ENCODE peak calls at places on chromosome 11, in nine cellular contexts. One of them, this sample, is unnamed. For H3K4me1 and H3K36me3, the result is how much of the 10 kb centered on the place peaks cover.

GRCh38 chr11:103730151-103730940 is 306.1 kb upstream of the DDI1 start:
- ATAC-seq in CD8-positive, alpha-beta T cell: no peak
- ATAC-seq in RWPE2: no peak
- ATAC-seq in psoas muscle: no peak
- ATAC-seq in aorta: no peak
- ATAC-seq in lung: no peak
- ATAC-seq in GM12878: no peak
- ATAC-seq in pancreas: no peak
- ATAC-seq in body of pancreas: no peak
- ATAC-seq in this sample: no peak

GRCh38 chr11:122099345-122100045 is 16.5 kb downstream of the BLID start:
- ATAC-seq in CD8-positive, alpha-beta T cell: no peak
- ATAC-seq in RWPE2: peak
- ATAC-seq in psoas muscle: no peak
- ATAC-seq in aorta: no peak
- ATAC-seq in lung: no peak
- ATAC-seq in GM12878: no peak
- ATAC-seq in pancreas: peak
- ATAC-seq in body of pancreas: no peak
- ATAC-seq in this sample: no peak

GRCh38 chr11:35013514-35014191 is 97.2 kb downstream of the PDHX start:
- ATAC-seq in CD8-positive, alpha-beta T cell: peak
- ATAC-seq in RWPE2: no peak
- ATAC-seq in psoas muscle: no peak
- ATAC-seq in aorta: no peak
- ATAC-seq in lung: no peak
- ATAC-seq in GM12878: peak
- ATAC-seq in pancreas: no peak
- ATAC-seq in body of pancreas: no peak
- ATAC-seq in this sample: no peak

GRCh38 chr11:17014321-17014773 is at the start of gene PLEKHA7:
- ATAC-seq in CD8-positive, alpha-beta T cell: peak
- ATAC-seq in RWPE2: no peak
- ATAC-seq in psoas muscle: no peak
- ATAC-seq in aorta: no peak
- ATAC-seq in lung: peak
- ATAC-seq in GM12878: no peak
- ATAC-seq in pancreas: peak
- ATAC-seq in body of pancreas: peak
- ATAC-seq in this sample: no peak

GRCh38 chr11:132925825-132926469 is 606.4 kb downstream of the OPCML start:
- ATAC-seq in CD8-positive, alpha-beta T cell: no peak
- ATAC-seq in RWPE2: no peak
- ATAC-seq in psoas muscle: no peak
- ATAC-seq in aorta: no peak
- ATAC-seq in lung: no peak
- ATAC-seq in GM12878: no peak
- ATAC-seq in pancreas: no peak
- ATAC-seq in body of pancreas: no peak
- ATAC-seq in this sample: no peak

GRCh38 chr11:64204080-64204440 is 2.5 kb upstream of the FERMT3 start:
- ATAC-seq in CD8-positive, alpha-beta T cell: no peak
- ATAC-seq in RWPE2: no peak
- ATAC-seq in psoas muscle: no peak
- ATAC-seq in aorta: no peak
- ATAC-seq in lung: no peak
- ATAC-seq in GM12878: no peak
- ATAC-seq in pancreas: no peak
- ATAC-seq in body of pancreas: no peak
- ATAC-seq in this sample: no peak

GRCh38 chr11:108559340-108559739 is 34.2 kb downstream of the EXPH5 start:
- ATAC-seq in CD8-positive, alpha-beta T cell: peak
- ATAC-seq in RWPE2: peak
- ATAC-seq in psoas muscle: no peak
- ATAC-seq in aorta: no peak
- ATAC-seq in lung: no peak
- ATAC-seq in GM12878: peak
- ATAC-seq in pancreas: no peak
- ATAC-seq in body of pancreas: no peak
- ATAC-seq in this sample: no peak

GRCh38 chr11:11329062-11329806 is 23.8 kb downstream of the CSNK2A3 start:
- ATAC-seq in CD8-positive, alpha-beta T cell: no peak
- ATAC-seq in RWPE2: no peak
- ATAC-seq in psoas muscle: no peak
- ATAC-seq in aorta: no peak
- ATAC-seq in lung: no peak
- ATAC-seq in GM12878: no peak
- ATAC-seq in pancreas: no peak
- ATAC-seq in body of pancreas: no peak
- ATAC-seq in this sample: no peak

GRCh38 chr11:1041936-1042608 is 5.6 kb upstream of the MUC6 start:
- ATAC-seq in CD8-positive, alpha-beta T cell: no peak
- ATAC-seq in RWPE2: no peak
- ATAC-seq in psoas muscle: no peak
- ATAC-seq in aorta: no peak
- ATAC-seq in lung: no peak
- ATAC-seq in GM12878: no peak
- ATAC-seq in pancreas: peak
- ATAC-seq in body of pancreas: peak
- ATAC-seq in this sample: no peak

GRCh38 chr11:68912254-68912653 is 8.6 kb downstream of the IGHMBP2 start:
- ATAC-seq in CD8-positive, alpha-beta T cell: no peak
- ATAC-seq in RWPE2: no peak
- ATAC-seq in psoas muscle: no peak
- ATAC-seq in aorta: no peak
- ATAC-seq in lung: no peak
- ATAC-seq in GM12878: no peak
- ATAC-seq in pancreas: no peak
- ATAC-seq in body of pancreas: no peak
- ATAC-seq in this sample: no peak

GRCh38 chr11:67544591-67545242 is 21.5 kb upstream of the CABP2 start:
- ATAC-seq in CD8-positive, alpha-beta T cell: no peak
- ATAC-seq in RWPE2: peak
- ATAC-seq in psoas muscle: no peak
- ATAC-seq in aorta: no peak
- ATAC-seq in lung: no peak
- ATAC-seq in GM12878: no peak
- ATAC-seq in pancreas: peak
- ATAC-seq in body of pancreas: peak
- ATAC-seq in this sample: no peak

GRCh38 chr11:74949748-74950127 is 672 bp downstream of the SPCS2 start:
- ATAC-seq in CD8-positive, alpha-beta T cell: no peak
- ATAC-seq in RWPE2: no peak
- ATAC-seq in psoas muscle: no peak
- ATAC-seq in aorta: no peak
- ATAC-seq in lung: no peak
- ATAC-seq in GM12878: no peak
- ATAC-seq in pancreas: peak
- ATAC-seq in body of pancreas: no peak
- ATAC-seq in this sample: no peak

GRCh38 chr11:74952752-74953151 is 3.7 kb downstream of the SPCS2 start:
- ATAC-seq in CD8-positive, alpha-beta T cell: no peak
- ATAC-seq in RWPE2: no peak
- ATAC-seq in psoas muscle: no peak
- ATAC-seq in aorta: no peak
- ATAC-seq in lung: no peak
- ATAC-seq in GM12878: no peak
- ATAC-seq in pancreas: no peak
- ATAC-seq in body of pancreas: no peak
- ATAC-seq in this sample: no peak

GRCh38 chr11:74950374-74950969 is 1.4 kb downstream of the SPCS2 start:
- ATAC-seq in CD8-positive, alpha-beta T cell: no peak
- ATAC-seq in RWPE2: no peak
- ATAC-seq in psoas muscle: no peak
- ATAC-seq in aorta: no peak
- ATAC-seq in lung: no peak
- ATAC-seq in GM12878: peak
- ATAC-seq in pancreas: no peak
- ATAC-seq in body of pancreas: no peak
- ATAC-seq in this sample: no peak

GRCh38 chr11:74948898-74949747 is at the start of the genes SPCS2 and XRRA1:
- ATAC-seq in CD8-positive, alpha-beta T cell: peak
- ATAC-seq in RWPE2: peak
- ATAC-seq in psoas muscle: peak
- ATAC-seq in aorta: peak
- ATAC-seq in lung: peak
- ATAC-seq in GM12878: peak
- ATAC-seq in pancreas: peak
- ATAC-seq in body of pancreas: peak
- ATAC-seq in this sample: peak

DNA sequence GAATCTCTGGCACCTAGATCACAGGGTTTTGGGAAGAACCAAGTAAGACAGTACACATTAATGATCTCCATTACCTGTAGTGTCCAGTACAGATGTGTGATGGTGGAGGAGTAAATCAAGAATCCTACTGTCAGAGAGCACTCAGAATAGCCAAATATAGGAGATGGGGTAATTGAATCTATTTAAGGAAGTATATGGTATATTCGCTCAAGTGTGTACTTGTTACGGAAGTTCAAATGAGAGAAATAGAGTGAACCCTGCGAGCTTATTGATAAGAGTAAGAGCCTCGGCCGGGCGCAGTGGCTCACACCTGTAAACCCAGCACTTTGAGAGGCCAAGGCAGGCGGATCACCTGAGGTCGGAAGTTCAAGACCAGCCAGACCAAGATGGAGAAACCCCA is 2.2 kb downstream of the SPCS2 start:
- ATAC-seq in CD8-positive, alpha-beta T cell: no peak
- ATAC-seq in RWPE2: no peak
- ATAC-seq in psoas muscle: no peak
- ATAC-seq in aorta: no peak
- ATAC-seq in lung: no peak
- ATAC-seq in GM12878: peak
- ATAC-seq in pancreas: no peak
- ATAC-seq in body of pancreas: no peak
- ATAC-seq in this sample: no peak
- H3K4me1 ChIP-seq in CD8-positive, alpha-beta T cell: under half
- H3K4me1 ChIP-seq in RWPE2: under half
- H3K4me1 ChIP-seq in psoas muscle: under half
- H3K4me1 ChIP-seq in aorta: under half
- H3K4me1 ChIP-seq in lung: under half
- H3K4me1 ChIP-seq in GM12878: under half
- H3K4me1 ChIP-seq in pancreas: under half
- H3K4me1 ChIP-seq in body of pancreas: half or more
- H3K4me1 ChIP-seq in this sample: under half

GRCh38 chr11:61837411-61838005 is 9.4 kb downstream of the FADS2 start:
- ATAC-seq in CD8-positive, alpha-beta T cell: no peak
- ATAC-seq in RWPE2: no peak
- ATAC-seq in psoas muscle: no peak
- ATAC-seq in aorta: no peak
- ATAC-seq in lung: no peak
- ATAC-seq in GM12878: no peak
- ATAC-seq in pancreas: no peak
- ATAC-seq in body of pancreas: no peak
- ATAC-seq in this sample: no peak

GRCh38 chr11:61840371-61840770 is 12.3 kb downstream of the FADS2 start:
- ATAC-seq in CD8-positive, alpha-beta T cell: no peak
- ATAC-seq in RWPE2: no peak
- ATAC-seq in psoas muscle: no peak
- ATAC-seq in aorta: no peak
- ATAC-seq in lung: no peak
- ATAC-seq in GM12878: no peak
- ATAC-seq in pancreas: no peak
- ATAC-seq in body of pancreas: no peak
- ATAC-seq in this sample: no peak

GRCh38 chr11:61838921-61839320 is 10.8 kb downstream of the FADS2 start:
- ATAC-seq in CD8-positive, alpha-beta T cell: no peak
- ATAC-seq in RWPE2: no peak
- ATAC-seq in psoas muscle: no peak
- ATAC-seq in aorta: no peak
- ATAC-seq in lung: no peak
- ATAC-seq in GM12878: no peak
- ATAC-seq in pancreas: no peak
- ATAC-seq in body of pancreas: no peak
- ATAC-seq in this sample: no peak

GRCh38 chr11:61839742-61840141 is 11.6 kb downstream of the FADS2 start:
- ATAC-seq in CD8-positive, alpha-beta T cell: no peak
- ATAC-seq in RWPE2: no peak
- ATAC-seq in psoas muscle: no peak
- ATAC-seq in aorta: no peak
- ATAC-seq in lung: no peak
- ATAC-seq in GM12878: no peak
- ATAC-seq in pancreas: no peak
- ATAC-seq in body of pancreas: no peak
- ATAC-seq in this sample: no peak

GRCh38 chr11:61838501-61838900 is 10.4 kb downstream of the FADS2 start:
- ATAC-seq in CD8-positive, alpha-beta T cell: no peak
- ATAC-seq in RWPE2: no peak
- ATAC-seq in psoas muscle: no peak
- ATAC-seq in aorta: no peak
- ATAC-seq in lung: no peak
- ATAC-seq in GM12878: no peak
- ATAC-seq in pancreas: no peak
- ATAC-seq in body of pancreas: no peak
- ATAC-seq in this sample: no peak
- H3K36me3 ChIP-seq in CD8-positive, alpha-beta T cell: under half
- H3K36me3 ChIP-seq in RWPE2: half or more
- H3K36me3 ChIP-seq in psoas muscle: under half
- H3K36me3 ChIP-seq in aorta: under half
- H3K36me3 ChIP-seq in lung: under half
- H3K36me3 ChIP-seq in GM12878: under half
- H3K36me3 ChIP-seq in pancreas: under half
- H3K36me3 ChIP-seq in body of pancreas: under half
- H3K36me3 ChIP-seq in this sample: under half

GRCh38 chr11:134038897-134039470 is 29.9 kb upstream of the JAM3 start:
- ATAC-seq in CD8-positive, alpha-beta T cell: no peak
- ATAC-seq in RWPE2: no peak
- ATAC-seq in psoas muscle: peak
- ATAC-seq in aorta: no peak
- ATAC-seq in lung: no peak
- ATAC-seq in GM12878: no peak
- ATAC-seq in pancreas: no peak
- ATAC-seq in body of pancreas: no peak
- ATAC-seq in this sample: no peak
- H3K4me1 ChIP-seq in CD8-positive, alpha-beta T cell: under half
- H3K4me1 ChIP-seq in RWPE2: under half
- H3K4me1 ChIP-seq in psoas muscle: under half
- H3K4me1 ChIP-seq in aorta: under half
- H3K4me1 ChIP-seq in lung: under half
- H3K4me1 ChIP-seq in GM12878: under half
- H3K4me1 ChIP-seq in pancreas: under half
- H3K4me1 ChIP-seq in body of pancreas: under half
- H3K4me1 ChIP-seq in this sample: under half

GRCh38 chr11:107275632-107276031 is 182.0 kb downstream of the CWF19L2 start:
- ATAC-seq in CD8-positive, alpha-beta T cell: no peak
- ATAC-seq in RWPE2: peak
- ATAC-seq in psoas muscle: no peak
- ATAC-seq in aorta: no peak
- ATAC-seq in lung: no peak
- ATAC-seq in GM12878: no peak
- ATAC-seq in pancreas: no peak
- ATAC-seq in body of pancreas: no peak
- ATAC-seq in this sample: no peak

GRCh38 chr11:107276057-107276456 is 181.6 kb downstream of the CWF19L2 start:
- ATAC-seq in CD8-positive, alpha-beta T cell: no peak
- ATAC-seq in RWPE2: no peak
- ATAC-seq in psoas muscle: no peak
- ATAC-seq in aorta: no peak
- ATAC-seq in lung: no peak
- ATAC-seq in GM12878: no peak
- ATAC-seq in pancreas: no peak
- ATAC-seq in body of pancreas: no peak
- ATAC-seq in this sample: no peak

GRCh38 chr11:107271425-107271824 is 186.2 kb downstream of the CWF19L2 start:
- ATAC-seq in CD8-positive, alpha-beta T cell: no peak
- ATAC-seq in RWPE2: no peak
- ATAC-seq in psoas muscle: no peak
- ATAC-seq in aorta: no peak
- ATAC-seq in lung: no peak
- ATAC-seq in GM12878: no peak
- ATAC-seq in pancreas: no peak
- ATAC-seq in body of pancreas: no peak
- ATAC-seq in this sample: no peak

GRCh38 chr11:107272561-107272960 is 185.1 kb downstream of the CWF19L2 start:
- ATAC-seq in CD8-positive, alpha-beta T cell: no peak
- ATAC-seq in RWPE2: no peak
- ATAC-seq in psoas muscle: no peak
- ATAC-seq in aorta: no peak
- ATAC-seq in lung: no peak
- ATAC-seq in GM12878: no peak
- ATAC-seq in pancreas: no peak
- ATAC-seq in body of pancreas: no peak
- ATAC-seq in this sample: no peak
- H3K36me3 ChIP-seq in CD8-positive, alpha-beta T cell: under half
- H3K36me3 ChIP-seq in RWPE2: under half
- H3K36me3 ChIP-seq in psoas muscle: under half
- H3K36me3 ChIP-seq in aorta: under half
- H3K36me3 ChIP-seq in lung: under half
- H3K36me3 ChIP-seq in GM12878: under half
- H3K36me3 ChIP-seq in pancreas: under half
- H3K36me3 ChIP-seq in body of pancreas: under half
- H3K36me3 ChIP-seq in this sample: under half

This sample was measured in gastroesophageal sphincter.